ENCODE peak calls at places on chromosomes 12 and 14, in six cellular contexts. D, T, A, U, F and J are unnamed samples.

GRCh38 chr14:93116676-93117200 is 1.0 kb upstream of the ITPK1 start:
- DNase-seq in D (peak), T (no peak), A (no peak), U (no peak), F (no peak), J (no peak)

GRCh38 chr12:21602774-21603173 is 1.9 kb downstream of the GYS2 start:
- DNase-seq in D (no peak), T (no peak), A (no peak), U (no peak), F (no peak), J (no peak)

GRCh38 chr14:22487401-22487800 is 101.6 kb downstream of the DAD1 start:
- DNase-seq in D (no peak), T (no peak), A (no peak), U (no peak), F (no peak), J (no peak)

GRCh38 chr12:57591567-57592325 is 754 bp downstream of the PIP4K2C start:
- DNase-seq in D (no peak), T (no peak), A (peak), U (no peak), F (peak), J (no peak)

GRCh38 chr12:47360771-47361388 is 281.1 kb upstream of the AMIGO2 start:
- DNase-seq in D (no peak), T (no peak), A (no peak), U (no peak), F (no peak), J (no peak)

GRCh38 chr12:21144309-21144708 is 13.3 kb downstream of the SLCO1B1 start:
- DNase-seq in D (no peak), T (no peak), A (no peak), U (no peak), F (no peak), J (no peak)

GRCh38 chr12:104695453-104696148 is 238.9 kb downstream of the CHST11 start:
- DNase-seq in D (no peak), T (no peak), A (peak), U (peak), F (peak), J (no peak)

GRCh38 chr14:77316872-77317271 is 3.8 kb downstream of the POMT2 start:
- DNase-seq in D (peak), T (no peak), A (peak), U (no peak), F (peak), J (no peak)

GRCh38 chr12:78330131-78330530 is 499.4 kb downstream of the NAV3 start:
- DNase-seq in D (no peak), T (no peak), A (no peak), U (no peak), F (no peak), J (no peak)

GRCh38 chr12:116590561-116590960 is 31.4 kb downstream of the MAP1LC3B2 start:
- DNase-seq in D (no peak), T (no peak), A (no peak), U (no peak), F (no peak), J (no peak)

GRCh38 chr12:130286741-130287140 is 50.9 kb upstream of the PIWIL1 start:
- DNase-seq in D (no peak), T (no peak), A (no peak), U (no peak), F (no peak), J (no peak)

GRCh38 chr12:120468271-120468845 is 1.2 kb downstream of the SRSF9 start:
- DNase-seq in D (peak), T (no peak), A (peak), U (peak), F (peak), J (peak)

GRCh38 chr12:73465106-73465505 is 1072.5 kb upstream of the ATXN7L3B start:
- DNase-seq in D (no peak), T (no peak), A (peak), U (no peak), F (no peak), J (no peak)

GRCh38 chr14:56061051-56061450 is 57.2 kb upstream of the PELI2 start:
- DNase-seq in D (no peak), T (no peak), A (no peak), U (no peak), F (no peak), J (no peak)

GRCh38 chr12:23431006-23431405 is 518.5 kb downstream of the SOX5 start:
- DNase-seq in D (no peak), T (no peak), A (no peak), U (peak), F (no peak), J (no peak)

GRCh38 chr14:30472001-30472400 is 87.0 kb upstream of the G2E3 start:
- DNase-seq in D (no peak), T (no peak), A (no peak), U (no peak), F (no peak), J (no peak)

GRCh38 chr12:102957339-102958050 is at the start of gene ASCL1:
- DNase-seq in D (no peak), T (no peak), A (peak), U (no peak), F (no peak), J (no peak)

GRCh38 chr12:59808317-59808910 is 212.6 kb downstream of the SLC16A7 start:
- DNase-seq in D (no peak), T (no peak), A (no peak), U (peak), F (no peak), J (no peak)

GRCh38 chr14:104130974-104131651 is 7.3 kb upstream of the KIF26A start:
- DNase-seq in D (peak), T (no peak), A (peak), U (no peak), F (peak), J (no peak)

GRCh38 chr12:52860102-52860838 is 11.5 kb upstream of the KRT78 start:
- DNase-seq in D (no peak), T (no peak), A (peak), U (no peak), F (no peak), J (no peak)

GRCh38 chr12:130817804-130818203 is 21.2 kb downstream of the STX2 start:
- DNase-seq in D (no peak), T (no peak), A (no peak), U (no peak), F (no peak), J (no peak)

GRCh38 chr12:22431693-22432251 is 97.3 kb upstream of the ST8SIA1 start:
- DNase-seq in D (no peak), T (no peak), A (no peak), U (no peak), F (no peak), J (no peak)

GRCh38 chr14:86766469-86766868 is 1226.5 kb downstream of the GALC start:
- DNase-seq in D (no peak), T (no peak), A (no peak), U (no peak), F (no peak), J (no peak)

GRCh38 chr14:100810861-100811461 is 15.0 kb upstream of the MEG3 start:
- DNase-seq in D (no peak), T (no peak), A (no peak), U (peak), F (no peak), J (no peak)

GRCh38 chr14:45698462-45699134 is 445.6 kb upstream of the MIS18BP1 start:
- DNase-seq in D (no peak), T (no peak), A (no peak), U (no peak), F (peak), J (no peak)

GRCh38 chr12:57545809-57546437 is 1.1 kb downstream of the DCTN2 start:
- DNase-seq in D (no peak), T (no peak), A (peak), U (no peak), F (peak), J (no peak)

GRCh38 chr12:9699898-9700605 is 30.5 kb downstream of the CLEC2D start:
- DNase-seq in D (no peak), T (no peak), A (no peak), U (no peak), F (no peak), J (no peak)

GRCh38 chr14:56648508-56649301 is 69.1 kb downstream of the TMEM260 start:
- DNase-seq in D (no peak), T (no peak), A (peak), U (no peak), F (no peak), J (no peak)

GRCh38 chr12:84842406-84843013 is 70.1 kb downstream of the SLC6A15 start:
- DNase-seq in D (no peak), T (no peak), A (no peak), U (peak), F (no peak), J (no peak)

GRCh38 chr12:3797649-3798048 is 44.7 kb upstream of the CRACR2A start:
- DNase-seq in D (no peak), T (no peak), A (no peak), U (no peak), F (no peak), J (no peak)
- TF ChIP-seq CTCF in D (no peak), T (peak), A (peak), U (peak), F (no peak), J (no peak)

GRCh38 chr12:131836714-131837397 is 8.7 kb downstream of the MMP17 start:
- DNase-seq in D (peak), T (no peak), A (no peak), U (no peak), F (no peak), J (no peak)

GRCh38 chr12:131835616-131836171 is 7.5 kb downstream of the MMP17 start:
- DNase-seq in D (no peak), T (no peak), A (no peak), U (no peak), F (no peak), J (no peak)

GRCh38 chr12:131833896-131834641 is 5.9 kb downstream of the MMP17 start:
- DNase-seq in D (no peak), T (no peak), A (peak), U (no peak), F (no peak), J (no peak)

GRCh38 chr12:131834798-131835615 is 6.8 kb downstream of the MMP17 start:
- DNase-seq in D (no peak), T (no peak), A (no peak), U (no peak), F (peak), J (no peak)

GRCh38 chr12:131836193-131836592 is 8.0 kb downstream of the MMP17 start:
- DNase-seq in D (no peak), T (no peak), A (no peak), U (no peak), F (no peak), J (no peak)
- TF ChIP-seq CTCF in D (no peak), T (peak), A (peak), U (peak), F (peak), J (no peak)

DNA sequence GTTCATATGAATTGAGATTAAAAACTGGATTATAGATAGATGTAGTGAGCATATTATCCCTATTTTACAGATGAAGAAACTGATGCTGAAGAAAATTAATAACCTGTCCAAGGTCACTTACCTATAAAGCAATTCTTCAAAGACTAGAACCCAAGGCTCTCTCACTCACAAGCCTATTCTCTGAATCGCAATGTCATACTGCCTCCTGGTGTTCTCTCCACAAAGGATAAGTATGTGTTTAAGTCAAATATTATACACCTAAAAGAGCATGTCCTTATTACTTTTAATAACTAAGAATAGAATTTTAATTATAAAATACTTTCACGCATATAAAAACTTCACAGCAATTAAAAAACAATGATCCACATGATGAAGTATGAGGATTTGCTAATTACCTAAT is 721.3 kb upstream of the USP15 start:
- DNase-seq in D (no peak), T (no peak), A (peak), U (no peak), F (no peak), J (no peak)
- TF ChIP-seq CTCF in D (no peak), T (peak), A (peak), U (no peak), F (no peak), J (no peak)

GRCh38 chr14:74501691-74502090 is 8.1 kb downstream of the ISCA2 start:
- DNase-seq in D (no peak), T (no peak), A (no peak), U (no peak), F (no peak), J (no peak)

GRCh38 chr14:74501135-74501614 is 7.6 kb downstream of the ISCA2 start:
- DNase-seq in D (peak), T (no peak), A (peak), U (peak), F (peak), J (peak)

GRCh38 chr14:74503256-74503972 is 9.8 kb downstream of the ISCA2 start:
- DNase-seq in D (no peak), T (peak), A (peak), U (no peak), F (no peak), J (no peak)

GRCh38 chr14:74503973-74504335 is 10.4 kb downstream of the ISCA2 start:
- DNase-seq in D (no peak), T (no peak), A (no peak), U (no peak), F (no peak), J (no peak)

GRCh38 chr14:74502236-74503019 is 8.9 kb downstream of the ISCA2 start:
- DNase-seq in D (no peak), T (no peak), A (peak), U (no peak), F (no peak), J (no peak)
- TF ChIP-seq CTCF in D (no peak), T (peak), A (peak), U (peak), F (peak), J (no peak)

DNA sequence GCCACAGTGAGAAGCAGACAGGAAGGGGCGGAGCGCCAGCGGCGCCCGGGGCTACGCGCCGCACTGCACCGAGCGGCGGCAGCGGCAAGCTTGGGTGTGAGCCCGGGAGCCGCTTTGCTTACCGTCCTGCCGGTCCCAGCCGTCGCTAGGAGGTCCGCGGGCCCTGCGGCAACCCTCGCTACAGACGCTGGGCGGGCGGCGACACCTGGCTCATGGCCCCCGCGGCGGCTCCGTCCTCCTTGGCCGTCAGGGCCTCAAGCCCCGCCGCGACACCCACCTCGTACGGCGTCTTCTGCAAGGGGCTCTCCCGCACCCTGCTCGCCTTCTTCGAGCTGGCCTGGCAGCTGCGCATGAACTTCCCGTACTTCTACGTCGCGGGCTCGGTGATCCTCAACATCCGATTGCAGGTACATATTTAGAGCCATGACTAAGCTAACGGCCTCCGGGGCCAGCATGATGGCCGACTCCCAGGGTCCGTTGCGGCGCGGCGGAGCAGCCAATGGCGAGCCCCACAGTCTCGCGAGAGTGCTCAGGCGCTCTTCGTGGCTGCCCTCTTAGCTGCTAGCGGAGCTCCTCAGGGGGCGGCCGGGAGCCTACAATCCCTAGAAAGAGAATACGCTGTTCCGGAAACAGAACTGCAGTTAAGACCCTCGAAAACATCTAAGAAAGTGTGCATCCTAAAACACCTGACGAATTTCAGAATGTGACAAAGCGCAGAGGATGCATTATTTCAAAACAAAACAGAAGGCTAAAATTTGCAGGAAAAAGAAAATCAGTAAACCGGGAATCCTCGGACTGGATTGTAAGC is at the start of gene SMIM10L1:
- DNase-seq in D (peak), T (peak), A (peak), U (peak), F (peak), J (peak)
- TF ChIP-seq CTCF in D (no peak), T (no peak), A (peak), U (no peak), F (no peak), J (no peak)

GRCh38 chr12:69108024-69108423 is 131.3 kb upstream of the CPSF6 start:
- DNase-seq in D (no peak), T (no peak), A (no peak), U (peak), F (no peak), J (no peak)
- TF ChIP-seq CTCF in D (no peak), T (no peak), A (peak), U (peak), F (no peak), J (no peak)

GRCh38 chr14:96256420-96256819 is 410 bp downstream of the BDKRB1 start:
- DNase-seq in D (no peak), T (no peak), A (no peak), U (no peak), F (no peak), J (no peak)
- TF ChIP-seq CTCF in D (no peak), T (no peak), A (no peak), U (no peak), F (no peak), J (no peak)

GRCh38 chr12:51722387-51722786 is 126.1 kb downstream of the FIGNL2 start:
- DNase-seq in D (no peak), T (no peak), A (no peak), U (no peak), F (no peak), J (no peak)
- TF ChIP-seq CTCF in D (no peak), T (no peak), A (no peak), U (no peak), F (no peak), J (no peak)

GRCh38 chr12:1518486-1518762 is 76.0 kb downstream of the FBXL14 start:
- DNase-seq in D (no peak), T (no peak), A (no peak), U (no peak), F (no peak), J (peak)

GRCh38 chr12:1517734-1518485 is 76.5 kb downstream of the FBXL14 start:
- DNase-seq in D (no peak), T (no peak), A (no peak), U (no peak), F (no peak), J (no peak)

GRCh38 chr12:1515428-1515827 is 79.0 kb downstream of the FBXL14 start:
- DNase-seq in D (no peak), T (no peak), A (no peak), U (no peak), F (no peak), J (no peak)

GRCh38 chr12:1518763-1519516 is 75.4 kb downstream of the FBXL14 start:
- DNase-seq in D (no peak), T (no peak), A (peak), U (peak), F (no peak), J (peak)

DNA sequence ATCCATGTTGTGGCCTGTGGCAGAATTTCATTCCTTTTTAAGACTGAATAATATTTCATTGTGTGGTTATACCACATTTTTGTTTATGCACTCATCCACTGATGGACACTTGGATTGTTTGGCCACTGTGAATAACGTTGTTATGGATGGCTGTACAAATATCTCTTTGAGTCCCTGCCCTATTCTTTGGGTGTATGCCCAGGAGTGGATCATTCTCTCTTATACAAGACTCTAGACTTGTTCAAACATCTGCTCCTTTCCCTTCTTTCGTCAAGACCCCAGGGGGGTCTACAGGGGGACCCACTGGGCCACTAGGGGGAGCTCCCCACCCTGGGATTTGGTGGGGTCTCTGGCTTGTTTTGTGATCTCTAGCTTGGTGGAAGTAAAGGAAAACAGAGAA is 77.4 kb downstream of the FBXL14 start:
- DNase-seq in D (no peak), T (no peak), A (peak), U (peak), F (no peak), J (peak)
- TF ChIP-seq CTCF in D (no peak), T (peak), A (peak), U (peak), F (no peak), J (no peak)

DNA sequence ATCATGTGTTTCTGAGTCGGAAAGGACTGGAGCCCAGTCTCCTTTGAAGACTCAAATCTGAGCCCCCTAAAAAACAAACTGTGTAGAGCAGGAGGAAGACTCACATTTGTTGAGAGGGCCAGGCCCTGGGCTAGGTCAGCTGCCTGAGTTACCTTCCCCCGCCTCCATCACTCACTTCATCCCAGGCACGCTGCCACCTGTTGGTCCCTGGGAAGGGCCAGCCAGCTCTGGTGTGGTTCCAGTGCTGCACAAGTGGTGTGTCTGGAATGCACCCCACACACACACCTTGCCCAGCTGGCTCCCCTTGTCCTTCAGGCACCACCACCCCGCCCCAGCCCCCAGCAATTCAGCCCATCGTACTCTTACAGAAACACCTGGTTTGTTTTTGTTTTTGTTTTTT is 9.0 kb downstream of the MVK start:
- DNase-seq in D (no peak), T (no peak), A (peak), U (no peak), F (no peak), J (no peak)
- TF ChIP-seq CTCF in D (no peak), T (no peak), A (peak), U (no peak), F (no peak), J (no peak)